ENCODE peak calls at places on chromosome 3, in nine cellular contexts. J is sigmoid colon; U is HEK293T; Q is NCI-H187 treated with DMSO at 0.1 percent for 48 hours; L is HTR-8/SVneo; Z is activated naive CD4-positive, alpha-beta T cell treated with Interleukin-2 at 50 U/mL for 16 hours; T is transverse colon; G is fibroblast of gingiva; O is stimulated activated CD4-positive, alpha-beta T cell treated with anti-CD3 and anti-CD28 coated beads, TNF-alpha, amount 100 ng/mL, for 4 hours. I is an unnamed sample.

GRCh38 chr3:156382458-156383346 is 172.2 kb downstream of the SSR3 start:
- DNase-seq in J (no peak), U (peak), Q (no peak), L (peak), Z (peak), T (peak), G (peak), O (no peak), I (no peak)

GRCh38 chr3:117885046-117885445 is 1149.6 kb downstream of the IGSF11 start:
- DNase-seq in J (no peak), U (no peak), Q (no peak), L (no peak), Z (no peak), T (no peak), G (no peak), O (no peak), I (no peak)

GRCh38 chr3:5251196-5251583 is 63.7 kb downstream of the EDEM1 start:
- DNase-seq in J (no peak), U (no peak), Q (no peak), L (no peak), Z (no peak), T (no peak), G (no peak), O (no peak), I (no peak)

GRCh38 chr3:134849561-134849960 is 54.5 kb downstream of the EPHB1 start:
- DNase-seq in J (no peak), U (no peak), Q (no peak), L (no peak), Z (no peak), T (no peak), G (no peak), O (no peak), I (no peak)

GRCh38 chr3:136194409-136195257 is 1.5 kb downstream of the MSL2 start:
- DNase-seq in J (no peak), U (no peak), Q (no peak), L (no peak), Z (peak), T (peak), G (no peak), O (peak), I (no peak)

GRCh38 chr3:79937567-79937966 is 169.8 kb upstream of the ROBO1 start:
- DNase-seq in J (no peak), U (no peak), Q (no peak), L (peak), Z (no peak), T (no peak), G (no peak), O (no peak), I (no peak)

GRCh38 chr3:136498919-136499447 is 248.8 kb downstream of the PCCB start:
- DNase-seq in J (no peak), U (no peak), Q (no peak), L (no peak), Z (no peak), T (no peak), G (no peak), O (no peak), I (no peak)

GRCh38 chr3:24139463-24140412 is 194.7 kb downstream of the NR1D2 start:
- DNase-seq in J (no peak), U (no peak), Q (no peak), L (no peak), Z (no peak), T (no peak), G (peak), O (no peak), I (no peak)

GRCh38 chr3:99918720-99919119 is 101.1 kb downstream of the CMSS1 start:
- DNase-seq in J (no peak), U (no peak), Q (no peak), L (no peak), Z (no peak), T (no peak), G (peak), O (no peak), I (no peak)

GRCh38 chr3:117871934-117872333 is 1162.4 kb downstream of the TUSC7 start:
- DNase-seq in J (no peak), U (no peak), Q (no peak), L (no peak), Z (no peak), T (no peak), G (no peak), O (no peak), I (no peak)

GRCh38 chr3:129966876-129967275 is 7.6 kb upstream of the TRH start:
- DNase-seq in J (no peak), U (no peak), Q (no peak), L (no peak), Z (no peak), T (no peak), G (no peak), O (no peak), I (no peak)

GRCh38 chr3:27213450-27213849 is 155.7 kb downstream of the NEK10 start:
- DNase-seq in J (no peak), U (no peak), Q (no peak), L (no peak), Z (no peak), T (no peak), G (no peak), O (no peak), I (no peak)

GRCh38 chr3:124770341-124771082 is 40.3 kb downstream of the UMPS start:
- DNase-seq in J (no peak), U (peak), Q (peak), L (no peak), Z (no peak), T (no peak), G (no peak), O (no peak), I (no peak)

GRCh38 chr3:88219138-88219792 is 69.5 kb downstream of the C3orf38 start:
- DNase-seq in J (no peak), U (peak), Q (no peak), L (peak), Z (no peak), T (peak), G (peak), O (no peak), I (no peak)

GRCh38 chr3:46918634-46919033 is 41.1 kb downstream of the PTH1R start:
- DNase-seq in J (peak), U (no peak), Q (no peak), L (no peak), Z (no peak), T (no peak), G (no peak), O (no peak), I (no peak)

GRCh38 chr3:28125342-28125741 is 116.1 kb upstream of the CMC1 start:
- DNase-seq in J (no peak), U (no peak), Q (no peak), L (no peak), Z (no peak), T (no peak), G (no peak), O (no peak), I (no peak)

GRCh38 chr3:157088506-157089454 is 71.2 kb downstream of the CCNL1 start:
- DNase-seq in J (peak), U (peak), Q (no peak), L (peak), Z (peak), T (peak), G (peak), O (peak), I (peak)

GRCh38 chr3:130658666-130659065 is 88.0 kb downstream of the PIK3R4 start:
- DNase-seq in J (no peak), U (peak), Q (no peak), L (no peak), Z (no peak), T (no peak), G (peak), O (no peak), I (no peak)

GRCh38 chr3:133401374-133402135 is 1.7 kb downstream of the BFSP2 start:
- DNase-seq in J (peak), U (no peak), Q (no peak), L (no peak), Z (no peak), T (no peak), G (no peak), O (no peak), I (no peak)

GRCh38 chr3:192848371-192849233 is 69.1 kb downstream of the MB21D2 start:
- DNase-seq in J (no peak), U (no peak), Q (no peak), L (no peak), Z (no peak), T (no peak), G (no peak), O (no peak), I (no peak)

GRCh38 chr3:42975456-42975855 is 3.7 kb upstream of the GASK1A start:
- DNase-seq in J (no peak), U (no peak), Q (no peak), L (no peak), Z (no peak), T (no peak), G (no peak), O (no peak), I (no peak)

GRCh38 chr3:194637066-194637465 is 3.8 kb upstream of the TMEM44 start:
- DNase-seq in J (no peak), U (no peak), Q (no peak), L (no peak), Z (no peak), T (no peak), G (no peak), O (no peak), I (no peak)